ENCODE peak calls at places on chromosome 12, in six cellular contexts. One of them, this sample, is unnamed.

GRCh38 chr12:50166776-50167025 is 468 bp downstream of the CERS5 start:
- DNase-seq in BJ: no peak
- DNase-seq in Peyer's patch: peak
- DNase-seq in GM12878: no peak
- DNase-seq in fibroblast of mammary gland: no peak
- DNase-seq in tibial artery: no peak
- DNase-seq in this sample: no peak

GRCh38 chr12:85029456-85029855 is 6.6 kb downstream of the TSPAN19 start:
- DNase-seq in Peyer's patch: no peak
- DNase-seq in GM12878: no peak
- DNase-seq in tibial artery: no peak
- DNase-seq in fibroblast of mammary gland: peak
- DNase-seq in BJ: no peak
- DNase-seq in this sample: no peak

GRCh38 chr12:67811437-67812361 is 163.2 kb downstream of the DYRK2 start:
- DNase-seq in GM12878: no peak
- DNase-seq in BJ: peak
- DNase-seq in tibial artery: no peak
- DNase-seq in fibroblast of mammary gland: peak
- DNase-seq in Peyer's patch: no peak
- DNase-seq in this sample: peak

GRCh38 chr12:124564232-124564958 is 3.0 kb downstream of the NCOR2 start:
- DNase-seq in Peyer's patch: no peak
- DNase-seq in BJ: no peak
- DNase-seq in GM12878: no peak
- DNase-seq in tibial artery: no peak
- DNase-seq in fibroblast of mammary gland: no peak
- DNase-seq in this sample: no peak

GRCh38 chr12:47312794-47313426 is 233.2 kb upstream of the AMIGO2 start:
- DNase-seq in tibial artery: no peak
- DNase-seq in GM12878: no peak
- DNase-seq in BJ: no peak
- DNase-seq in fibroblast of mammary gland: no peak
- DNase-seq in Peyer's patch: peak
- DNase-seq in this sample: no peak

GRCh38 chr12:6234906-6235305 is 34.7 kb downstream of the CD9 start:
- DNase-seq in GM12878: no peak
- DNase-seq in Peyer's patch: no peak
- DNase-seq in BJ: no peak
- DNase-seq in fibroblast of mammary gland: no peak
- DNase-seq in tibial artery: no peak
- DNase-seq in this sample: no peak

GRCh38 chr12:1217191-1217949 is 226.3 kb downstream of the ERC1 start:
- DNase-seq in Peyer's patch: no peak
- DNase-seq in fibroblast of mammary gland: peak
- DNase-seq in GM12878: no peak
- DNase-seq in BJ: peak
- DNase-seq in tibial artery: no peak
- DNase-seq in this sample: peak

GRCh38 chr12:25806271-25806670 is 152.2 kb upstream of the RASSF8 start:
- DNase-seq in GM12878: no peak
- DNase-seq in tibial artery: no peak
- DNase-seq in BJ: peak
- DNase-seq in Peyer's patch: no peak
- DNase-seq in fibroblast of mammary gland: peak
- DNase-seq in this sample: no peak

GRCh38 chr12:91984571-91984970 is 161.1 kb downstream of the BTG1 start:
- DNase-seq in fibroblast of mammary gland: peak
- DNase-seq in BJ: no peak
- DNase-seq in GM12878: no peak
- DNase-seq in Peyer's patch: no peak
- DNase-seq in tibial artery: no peak
- DNase-seq in this sample: no peak

GRCh38 chr12:113302925-113303640 is 31.8 kb downstream of the SLC8B1 start:
- DNase-seq in BJ: no peak
- DNase-seq in GM12878: no peak
- DNase-seq in Peyer's patch: peak
- DNase-seq in fibroblast of mammary gland: no peak
- DNase-seq in tibial artery: no peak
- DNase-seq in this sample: no peak

GRCh38 chr12:3012786-3013185 is 53.6 kb downstream of the TEAD4 start:
- DNase-seq in BJ: no peak
- DNase-seq in tibial artery: no peak
- DNase-seq in GM12878: no peak
- DNase-seq in Peyer's patch: no peak
- DNase-seq in fibroblast of mammary gland: no peak
- DNase-seq in this sample: no peak

GRCh38 chr12:131486831-131487230 is 224.1 kb upstream of the SFSWAP start:
- DNase-seq in BJ: no peak
- DNase-seq in fibroblast of mammary gland: no peak
- DNase-seq in tibial artery: no peak
- DNase-seq in Peyer's patch: no peak
- DNase-seq in GM12878: no peak
- DNase-seq in this sample: no peak

GRCh38 chr12:88056571-88056970 is 27.4 kb upstream of the C12orf50 start:
- DNase-seq in BJ: no peak
- DNase-seq in Peyer's patch: no peak
- DNase-seq in fibroblast of mammary gland: no peak
- DNase-seq in GM12878: no peak
- DNase-seq in tibial artery: no peak
- DNase-seq in this sample: no peak

GRCh38 chr12:76020281-76020680 is 11.3 kb downstream of the PHLDA1 start:
- DNase-seq in tibial artery: no peak
- DNase-seq in BJ: no peak
- DNase-seq in GM12878: peak
- DNase-seq in fibroblast of mammary gland: peak
- DNase-seq in Peyer's patch: peak
- DNase-seq in this sample: no peak

GRCh38 chr12:76268267-76268666 is 79.9 kb downstream of the BBS10 start:
- DNase-seq in fibroblast of mammary gland: peak
- DNase-seq in Peyer's patch: no peak
- DNase-seq in GM12878: no peak
- DNase-seq in tibial artery: no peak
- DNase-seq in BJ: no peak
- DNase-seq in this sample: no peak

GRCh38 chr12:113955109-113955970 is 10.8 kb downstream of the RBM19 start:
- DNase-seq in fibroblast of mammary gland: peak
- DNase-seq in GM12878: no peak
- DNase-seq in Peyer's patch: no peak
- DNase-seq in BJ: no peak
- DNase-seq in tibial artery: no peak
- DNase-seq in this sample: no peak

DNA sequence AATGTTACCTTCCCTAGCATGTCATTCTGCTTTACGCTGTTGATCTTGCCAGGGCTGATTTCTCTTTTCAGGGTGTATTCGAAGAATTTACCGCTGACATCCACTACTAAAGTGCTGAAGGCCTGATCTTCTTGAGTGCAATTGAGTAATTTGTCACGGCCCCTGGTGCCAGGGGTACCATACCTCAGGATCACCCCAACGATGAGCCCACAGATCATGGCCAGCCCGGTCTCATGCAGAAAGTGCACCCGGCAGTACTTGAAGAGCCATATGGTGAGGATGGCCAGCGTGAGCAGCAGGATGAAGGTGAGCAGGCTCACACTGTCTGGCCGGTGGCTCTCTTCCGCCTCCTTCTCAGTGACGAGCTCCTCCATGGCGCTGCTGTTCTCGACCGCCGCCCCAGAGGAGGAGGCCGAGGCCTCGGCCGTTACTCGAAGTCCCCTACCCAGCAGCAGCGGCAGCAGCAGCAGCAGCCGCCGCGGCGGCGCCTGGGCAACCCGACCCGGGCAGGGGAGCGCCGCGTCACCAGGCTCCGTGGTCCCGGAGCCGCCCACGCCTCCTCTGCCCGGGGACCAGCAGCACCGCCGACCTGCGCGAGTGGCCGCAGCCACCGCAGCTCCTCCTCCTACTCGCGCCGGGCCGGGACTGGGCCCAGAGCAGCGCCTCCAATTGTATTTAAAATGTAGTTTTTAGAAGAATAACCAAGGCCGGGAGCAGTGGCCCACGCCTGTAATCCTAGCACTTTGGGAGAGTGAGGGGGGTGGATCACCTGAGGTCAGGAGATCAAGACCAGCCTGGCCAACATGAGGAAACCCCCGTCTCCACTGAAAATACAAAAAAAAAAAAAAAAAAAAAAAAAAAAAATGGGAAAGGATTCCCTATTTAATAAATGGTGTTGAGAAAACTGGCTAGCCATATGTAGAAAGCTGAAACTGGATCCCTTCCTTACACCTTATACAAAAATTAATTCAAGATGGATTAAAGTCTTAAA is 58.5 kb upstream of the TMPO start:
- DNase-seq in BJ: no peak
- DNase-seq in Peyer's patch: no peak
- DNase-seq in tibial artery: peak
- DNase-seq in GM12878: no peak
- DNase-seq in fibroblast of mammary gland: peak
- DNase-seq in this sample: no peak
- H3K4me3 ChIP-seq in BJ: peak
- H3K4me3 ChIP-seq in Peyer's patch: peak
- H3K4me3 ChIP-seq in tibial artery: peak
- H3K4me3 ChIP-seq in GM12878: peak
- H3K4me3 ChIP-seq in fibroblast of mammary gland: peak
- H3K4me3 ChIP-seq in this sample: peak

GRCh38 chr12:54231236-54231635 is 42.5 kb upstream of the SMUG1 start:
- DNase-seq in tibial artery: no peak
- DNase-seq in Peyer's patch: no peak
- DNase-seq in GM12878: no peak
- DNase-seq in BJ: no peak
- DNase-seq in fibroblast of mammary gland: peak
- DNase-seq in this sample: no peak

GRCh38 chr12:54228471-54228870 is 39.7 kb upstream of the SMUG1 start:
- DNase-seq in tibial artery: no peak
- DNase-seq in BJ: no peak
- DNase-seq in GM12878: no peak
- DNase-seq in Peyer's patch: no peak
- DNase-seq in fibroblast of mammary gland: no peak
- DNase-seq in this sample: no peak

GRCh38 chr12:54230555-54230954 is 41.8 kb upstream of the SMUG1 start:
- DNase-seq in Peyer's patch: no peak
- DNase-seq in BJ: no peak
- DNase-seq in GM12878: no peak
- DNase-seq in fibroblast of mammary gland: no peak
- DNase-seq in tibial artery: no peak
- DNase-seq in this sample: no peak

GRCh38 chr12:54229624-54230212 is 40.9 kb upstream of the SMUG1 start:
- DNase-seq in tibial artery: peak
- DNase-seq in Peyer's patch: no peak
- DNase-seq in BJ: peak
- DNase-seq in GM12878: no peak
- DNase-seq in fibroblast of mammary gland: peak
- DNase-seq in this sample: peak

DNA sequence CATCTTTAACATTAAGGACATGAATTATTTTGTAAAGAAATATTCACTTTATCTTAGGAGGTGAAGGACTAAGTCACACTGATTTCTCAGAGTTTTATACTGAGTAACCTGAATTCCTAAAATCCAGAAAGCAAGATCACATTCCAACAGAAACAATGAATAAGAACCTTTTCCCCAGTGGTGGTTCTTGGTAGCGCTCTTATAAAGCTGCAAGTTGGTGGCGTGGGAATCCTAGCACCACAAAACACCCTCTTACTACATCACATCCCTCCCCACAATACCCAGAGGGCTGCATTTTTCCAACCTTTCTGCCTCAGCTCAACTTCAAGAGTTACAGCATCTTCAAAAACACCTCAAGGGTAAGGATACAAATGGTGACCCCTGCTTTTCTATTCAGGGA is 44.0 kb upstream of the SMUG1 start:
- DNase-seq in fibroblast of mammary gland: peak
- DNase-seq in BJ: no peak
- DNase-seq in tibial artery: no peak
- DNase-seq in GM12878: no peak
- DNase-seq in Peyer's patch: no peak
- DNase-seq in this sample: peak
- TF ChIP-seq CTCF in fibroblast of mammary gland: peak
- TF ChIP-seq CTCF in BJ: peak
- TF ChIP-seq CTCF in tibial artery: no peak
- TF ChIP-seq CTCF in GM12878: no peak
- TF ChIP-seq CTCF in Peyer's patch: no peak
- TF ChIP-seq CTCF in this sample: peak

DNA sequence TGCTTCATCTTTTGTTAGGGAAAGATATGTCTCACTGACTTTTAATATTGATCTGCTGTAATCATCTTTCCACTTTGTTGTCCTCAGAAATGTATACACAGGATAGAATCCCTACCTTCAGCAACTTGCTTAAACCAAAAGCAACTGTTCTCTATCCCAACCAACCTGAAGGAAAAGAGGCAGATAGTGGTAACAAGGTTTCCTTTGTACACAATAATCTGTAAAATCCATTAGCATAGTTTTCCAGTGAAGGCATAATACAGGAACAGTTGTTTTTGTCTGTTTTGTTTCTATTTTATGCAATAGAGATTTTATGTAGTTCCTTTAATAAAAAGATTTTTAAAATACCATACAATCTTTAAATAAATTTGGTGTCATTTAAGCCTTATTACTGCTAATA is 170.5 kb downstream of the PIK3C2G start:
- DNase-seq in GM12878: no peak
- DNase-seq in Peyer's patch: no peak
- DNase-seq in BJ: no peak
- DNase-seq in tibial artery: no peak
- DNase-seq in fibroblast of mammary gland: no peak
- DNase-seq in this sample: no peak
- H3K4me3 ChIP-seq in GM12878: no peak
- H3K4me3 ChIP-seq in Peyer's patch: no peak
- H3K4me3 ChIP-seq in BJ: no peak
- H3K4me3 ChIP-seq in tibial artery: no peak
- H3K4me3 ChIP-seq in fibroblast of mammary gland: no peak
- H3K4me3 ChIP-seq in this sample: no peak

GRCh38 chr12:123524378-123524777 is 9.1 kb downstream of the RILPL1 start:
- DNase-seq in fibroblast of mammary gland: no peak
- DNase-seq in Peyer's patch: no peak
- DNase-seq in tibial artery: no peak
- DNase-seq in GM12878: no peak
- DNase-seq in BJ: no peak
- DNase-seq in this sample: no peak
- TF ChIP-seq CTCF in fibroblast of mammary gland: no peak
- TF ChIP-seq CTCF in Peyer's patch: no peak
- TF ChIP-seq CTCF in tibial artery: no peak
- TF ChIP-seq CTCF in GM12878: no peak
- TF ChIP-seq CTCF in BJ: no peak
- TF ChIP-seq CTCF in this sample: no peak